ENCODE peak calls at places on chromosomes 13 and 19, in five cellular contexts. F, E, D, B and P are unnamed samples. For H3K9me3, the result is how much of the 10 kb centered on the place peaks cover.

GRCh38 chr13:45466359-45466758 is 1.6 kb downstream of the COG3 start:
- DNase-seq in B (no peak), D (no peak), E (no peak), F (no peak), P (no peak)

GRCh38 chr13:31161583-31162150 is at the start of gene HSPH1:
- DNase-seq in D (peak), B (peak), F (peak), E (peak), P (peak)

GRCh38 chr13:91774397-91774796 is 376.0 kb downstream of the GPC5 start:
- DNase-seq in B (no peak), E (no peak), D (no peak), F (no peak), P (no peak)

GRCh38 chr19:12784871-12785430 is 6.3 kb upstream of the JUNB start:
- DNase-seq in E (no peak), B (no peak), F (no peak), D (peak), P (no peak)

GRCh38 chr19:19406878-19407639 is 1.6 kb downstream of the GATAD2A start:
- DNase-seq in F (no peak), B (no peak), D (peak), E (peak), P (peak)

GRCh38 chr13:54445865-54446264 is 1417.3 kb downstream of the OLFM4 start:
- DNase-seq in F (no peak), D (no peak), B (no peak), E (no peak), P (no peak)

GRCh38 chr13:92804346-92804745 is 422.3 kb upstream of the GPC6 start:
- DNase-seq in F (no peak), B (no peak), E (no peak), D (no peak), P (no peak)

GRCh38 chr19:43488179-43488578 is 16.4 kb downstream of the PHLDB3 start:
- DNase-seq in F (no peak), B (no peak), D (no peak), E (no peak), P (no peak)

GRCh38 chr13:49000247-49000646 is 24.5 kb downstream of the FNDC3A start:
- DNase-seq in D (no peak), F (no peak), B (no peak), E (no peak), P (no peak)

GRCh38 chr13:101917833-101918755 is 465.6 kb downstream of the ITGBL1 start:
- DNase-seq in B (no peak), D (no peak), E (no peak), F (no peak), P (no peak)

GRCh38 chr13:27406178-27406939 is 18.1 kb upstream of the GTF3A start:
- DNase-seq in E (no peak), D (no peak), B (no peak), F (no peak), P (peak)

GRCh38 chr19:280541-281007 is 10.6 kb downstream of the PLPP2 start:
- DNase-seq in F (peak), D (no peak), E (no peak), B (peak), P (no peak)

GRCh38 chr19:52366414-52366824 is 3.3 kb upstream of the ZNF880 start:
- DNase-seq in D (no peak), F (no peak), E (no peak), B (no peak), P (no peak)
- H3K9me3 ChIP-seq in D (under half), F (under half), E (under half), B (half or more), P (half or more)

DNA sequence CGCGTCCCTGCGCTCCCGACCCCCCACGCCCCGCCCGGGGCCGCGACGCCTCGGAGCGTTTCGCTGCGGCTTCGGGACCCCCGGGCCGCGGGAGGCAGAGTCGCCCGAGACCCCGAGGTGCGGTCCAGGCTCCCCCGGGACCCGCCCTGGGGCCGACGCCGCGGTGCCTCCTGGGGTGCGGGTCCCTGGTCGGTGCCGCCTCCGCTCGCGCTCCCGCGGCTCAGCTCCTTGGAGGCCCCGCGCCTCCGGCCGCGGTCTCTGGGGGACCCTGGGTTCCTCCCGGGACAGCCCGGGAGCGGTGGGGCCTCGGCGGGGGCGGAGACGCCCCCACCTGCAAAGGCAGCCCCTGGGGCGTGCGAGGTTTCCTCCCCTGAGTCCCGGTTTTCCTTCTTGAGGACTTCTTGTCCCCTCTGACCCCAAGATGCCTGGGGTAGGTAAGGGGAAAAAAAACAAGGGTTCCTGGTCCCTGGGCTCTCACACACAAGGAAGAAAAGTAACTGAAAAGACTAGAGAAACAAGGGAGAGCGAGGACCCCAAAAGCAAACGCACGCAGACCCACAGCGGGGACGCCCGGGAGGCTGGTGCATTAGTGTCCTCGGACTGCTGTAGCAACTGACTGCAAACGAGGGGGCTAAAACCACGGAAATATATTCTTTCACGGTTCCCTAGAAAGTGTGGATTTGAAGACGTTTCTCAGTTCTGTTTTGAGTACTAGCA is 741 bp downstream of the ZNF555 start:
- DNase-seq in E (no peak), B (no peak), F (no peak), D (no peak), P (no peak)
- H3K27ac ChIP-seq in E (peak), B (peak), F (no peak), D (peak), P (no peak)

DNA sequence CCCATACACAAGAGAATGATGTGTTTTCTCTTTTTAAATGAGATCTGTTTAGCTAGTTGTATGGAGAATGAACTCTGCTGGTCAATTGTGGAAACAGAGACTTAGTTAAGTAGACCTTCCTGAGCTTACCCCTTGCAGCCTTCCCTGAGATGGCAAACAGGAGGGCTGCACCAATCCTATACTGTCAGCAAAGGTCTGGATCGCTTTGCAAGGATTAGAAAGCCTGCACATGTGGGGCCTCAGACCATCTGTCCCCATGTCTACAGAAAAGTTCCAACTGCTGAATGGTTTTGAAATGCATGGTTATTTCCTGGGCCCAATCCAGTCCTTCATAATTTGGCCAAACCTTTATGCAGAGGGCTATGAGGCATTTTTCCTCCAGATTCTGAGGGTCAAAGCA is 183.9 kb upstream of the SLC10A2 start:
- DNase-seq in E (no peak), B (no peak), F (no peak), D (no peak), P (no peak)
- H3K9me3 ChIP-seq in E (under half), B (under half), F (under half), D (under half), P (under half)

GRCh38 chr19:18006895-18007604 is 920 bp upstream of the ARRDC2 start:
- DNase-seq in F (peak), D (peak), E (peak), B (peak), P (peak)
- H3K27ac ChIP-seq in F (no peak), D (peak), E (peak), B (peak), P (peak)

DNA sequence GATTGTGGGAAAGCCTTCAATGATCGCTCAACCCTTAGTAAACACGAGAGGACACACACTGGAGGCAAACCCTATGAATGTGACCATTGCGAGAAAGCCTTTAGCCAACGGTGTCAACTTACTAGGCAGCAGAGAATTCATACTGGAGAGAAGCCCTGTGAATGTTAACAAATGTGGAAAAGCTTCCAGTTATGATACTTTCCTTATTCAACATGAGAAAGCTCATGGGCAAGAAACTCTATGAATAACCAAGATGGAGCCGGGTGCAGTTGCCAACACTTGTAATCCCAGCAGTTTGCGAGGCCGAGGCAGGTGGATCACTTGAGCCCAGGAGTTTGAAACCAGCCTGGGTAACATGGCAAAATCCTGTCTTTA is 15.8 kb upstream of the ZNF8 start:
- DNase-seq in B (no peak), E (no peak), F (no peak), D (no peak), P (no peak)
- H3K9me3 ChIP-seq in B (half or more), E (under half), F (half or more), D (half or more), P (half or more)

GRCh38 chr19:2171349-2172145 is 7.8 kb downstream of the DOT1L start:
- DNase-seq in F (no peak), E (no peak), D (no peak), B (no peak), P (peak)
- H3K27ac ChIP-seq in F (peak), E (peak), D (peak), B (no peak), P (no peak)

GRCh38 chr19:30171138-30171635 is 201.0 kb upstream of the ZNF536 start:
- DNase-seq in D (no peak), E (no peak), B (no peak), F (no peak), P (no peak)
- H3K9me3 ChIP-seq in D (under half), E (under half), B (under half), F (under half), P (under half)

DNA sequence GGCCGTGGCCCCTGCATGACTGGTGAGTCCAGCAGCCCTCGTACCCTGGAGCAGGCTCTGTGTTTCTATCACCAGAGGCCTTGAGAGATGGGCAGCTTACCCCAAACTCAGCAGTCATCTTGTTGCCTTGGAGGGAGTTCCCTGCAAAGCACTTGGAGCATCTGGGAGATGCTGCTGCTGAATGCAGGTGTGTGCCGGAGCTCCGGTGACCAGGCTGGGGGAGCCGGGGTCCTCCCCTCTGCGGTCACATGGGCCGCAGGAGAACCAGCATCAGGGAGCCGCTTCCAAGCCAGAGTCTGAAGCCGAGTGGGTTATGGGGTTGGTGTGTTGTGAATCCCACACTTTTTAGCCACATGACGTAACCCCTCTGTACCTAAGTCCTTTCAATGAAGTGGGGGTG is 82.8 kb downstream of the TEX29 start:
- DNase-seq in E (no peak), F (no peak), B (peak), D (peak), P (no peak)
- H3K27ac ChIP-seq in E (no peak), F (no peak), B (no peak), D (no peak), P (no peak)

DNA sequence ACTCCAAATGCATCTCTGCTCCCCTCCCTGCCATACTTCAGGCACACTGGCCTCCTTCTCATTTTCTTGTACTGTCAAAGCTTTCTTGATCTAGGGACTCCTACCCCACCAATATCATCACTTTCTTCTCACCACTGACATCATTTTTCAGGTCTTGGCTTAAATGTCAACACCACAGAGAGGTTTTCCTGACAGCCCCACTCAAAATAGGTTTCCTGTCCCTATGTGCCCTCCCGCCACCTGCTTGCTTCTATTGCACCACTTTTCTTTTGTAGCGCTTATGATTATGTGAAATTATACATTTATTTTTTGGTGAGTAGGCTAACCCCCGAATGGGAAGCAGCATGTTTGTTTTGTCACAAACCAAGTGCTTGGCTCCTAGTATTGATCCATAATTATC is 164.6 kb downstream of the NDFIP2 start:
- DNase-seq in D (no peak), E (no peak), B (no peak), F (no peak), P (no peak)
- H3K9me3 ChIP-seq in D (under half), E (under half), B (under half), F (under half), P (under half)

DNA sequence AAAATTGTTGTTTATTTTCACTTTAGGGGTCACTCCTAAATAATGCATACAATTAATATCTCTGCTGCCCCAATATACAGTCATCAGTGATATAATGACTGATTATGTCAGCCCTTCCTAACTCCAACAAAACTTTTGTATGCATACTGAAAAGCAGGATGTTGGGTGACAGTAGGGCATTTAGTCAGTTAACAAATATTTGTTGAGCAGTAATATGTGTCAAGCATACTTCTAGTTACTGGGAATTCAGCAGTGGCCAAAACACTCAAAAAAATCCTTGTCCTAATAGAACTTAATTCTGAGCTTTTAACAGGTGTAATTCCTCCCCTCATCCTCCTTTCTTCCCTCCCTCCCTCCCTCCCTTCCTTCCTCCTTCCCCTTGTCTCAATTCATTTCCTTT is 560.7 kb upstream of the KLHL1 start:
- DNase-seq in B (no peak), D (no peak), E (no peak), F (no peak), P (no peak)
- H3K27ac ChIP-seq in B (no peak), D (no peak), E (no peak), F (no peak), P (no peak)